ENCODE peak calls at places on chromosome 12, in six cellular contexts. A is HCT116, I is GM12878, K is K562, T is HepG2, Q is H1. M is an unnamed sample.

GRCh38 chr12:19273482-19274330 is 144.2 kb downstream of the PLEKHA5 start:
- DNase-seq in I (no peak), Q (no peak), A (peak), T (peak), K (peak), M (peak)

GRCh38 chr12:12592930-12593329 is 18.7 kb upstream of the CREBL2 start:
- DNase-seq in T (peak), I (no peak), A (no peak), Q (no peak), K (no peak), M (no peak)

GRCh38 chr12:68772714-68773113 is 26.7 kb downstream of the SLC35E3 start:
- DNase-seq in T (no peak), Q (no peak), A (no peak), I (peak), K (no peak), M (peak)

GRCh38 chr12:48069253-48069652 is 36.6 kb downstream of the SENP1 start:
- DNase-seq in T (no peak), K (no peak), I (no peak), Q (no peak), A (no peak), M (no peak)

GRCh38 chr12:97758102-97758501 is 295.5 kb downstream of the RMST start:
- DNase-seq in T (no peak), Q (no peak), K (no peak), I (no peak), A (no peak), M (no peak)

GRCh38 chr12:108638997-108639822 is 5.5 kb upstream of the SELPLG start:
- DNase-seq in I (no peak), T (no peak), K (no peak), A (no peak), Q (no peak), M (no peak)

GRCh38 chr12:93230311-93230689 is 147.4 kb upstream of the NUDT4 start:
- DNase-seq in I (no peak), A (no peak), Q (no peak), T (no peak), K (no peak), M (peak)

GRCh38 chr12:1930816-1931597 is 12.6 kb upstream of the CACNA2D4 start:
- DNase-seq in A (no peak), T (no peak), Q (no peak), K (no peak), I (no peak), M (no peak)

GRCh38 chr12:10408842-10409241 is 715 bp downstream of the KLRC4 start:
- DNase-seq in A (no peak), I (no peak), T (no peak), Q (no peak), K (no peak), M (no peak)

GRCh38 chr12:81859521-81859920 is 100.4 kb upstream of the PPFIA2 start:
- DNase-seq in Q (no peak), I (no peak), A (no peak), T (no peak), K (no peak), M (peak)

GRCh38 chr12:54033980-54034783 is 1.3 kb downstream of the HOXC5 start:
- DNase-seq in A (no peak), T (no peak), K (no peak), I (no peak), Q (no peak), M (no peak)
- H3K4me3 ChIP-seq in A (peak), T (no peak), K (no peak), I (peak), Q (no peak), M (no peak)

GRCh38 chr12:106583578-106584103 is 837 bp downstream of the RFX4 start:
- DNase-seq in T (no peak), Q (peak), I (no peak), K (no peak), A (no peak), M (no peak)

GRCh38 chr12:106585862-106586534 is 3.2 kb downstream of the RFX4 start:
- DNase-seq in T (no peak), A (no peak), Q (peak), I (no peak), K (no peak), M (no peak)

GRCh38 chr12:106584104-106585064 is 1.6 kb downstream of the RFX4 start:
- DNase-seq in A (no peak), I (no peak), K (no peak), Q (peak), T (no peak), M (no peak)

GRCh38 chr12:106586535-106586802 is 3.7 kb downstream of the RFX4 start:
- DNase-seq in K (no peak), Q (no peak), A (no peak), I (no peak), T (no peak), M (no peak)

DNA sequence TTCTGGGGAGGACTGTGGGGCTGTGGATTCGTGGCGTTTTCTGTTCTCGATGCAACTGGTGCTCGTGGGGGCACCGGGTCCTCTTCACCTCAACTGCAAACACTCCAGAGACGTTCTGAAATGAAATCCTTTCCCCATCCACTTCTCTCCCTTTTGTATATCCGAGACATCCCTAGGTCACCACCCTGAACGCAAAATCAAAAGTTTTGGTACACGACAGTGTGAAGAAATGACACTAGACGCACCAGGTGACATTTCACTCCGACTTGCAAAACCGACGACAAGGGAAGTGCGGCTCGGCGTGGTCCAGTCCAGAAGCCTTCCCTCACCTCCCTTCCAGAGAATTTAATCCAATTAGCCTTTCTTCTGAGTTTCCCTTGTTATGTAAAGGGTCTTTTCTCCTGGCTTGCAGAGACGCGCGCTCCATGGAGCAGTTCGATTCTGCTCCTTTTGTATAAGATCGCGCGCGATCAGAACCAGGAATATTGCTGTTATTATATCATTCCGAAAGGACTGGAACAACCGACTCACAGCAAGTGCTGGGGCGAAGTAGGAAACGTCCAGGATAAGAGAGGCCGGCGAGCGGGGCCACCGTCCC is 2.5 kb downstream of the RFX4 start:
- DNase-seq in T (no peak), A (no peak), Q (no peak), K (no peak), I (no peak), M (no peak)
- TF ChIP-seq EZH2 in T (no peak), A (no peak), Q (no peak), K (no peak), I (no peak), M (peak)

GRCh38 chr12:116381744-116382455 is 104.4 kb upstream of the MED13L start:
- DNase-seq in A (no peak), K (no peak), Q (peak), I (no peak), T (no peak), M (peak)
- TF ChIP-seq POLR2A in A (no peak), K (no peak), Q (no peak), I (no peak), T (no peak), M (no peak)

GRCh38 chr12:50924131-50924438 is 28.3 kb upstream of the HIGD1C start:
- DNase-seq in I (no peak), T (no peak), A (no peak), K (no peak), Q (no peak), M (no peak)

GRCh38 chr12:50925342-50925651 is 27.0 kb upstream of the HIGD1C start:
- DNase-seq in Q (no peak), A (no peak), T (no peak), K (peak), I (no peak), M (no peak)

GRCh38 chr12:50923361-50924130 is 28.8 kb upstream of the HIGD1C start:
- DNase-seq in Q (no peak), I (no peak), A (no peak), K (peak), T (no peak), M (peak)

GRCh38 chr12:50924439-50925341 is 27.7 kb upstream of the HIGD1C start:
- DNase-seq in A (peak), I (peak), T (peak), Q (peak), K (peak), M (peak)

GRCh38 chr12:50922820-50923219 is 29.5 kb upstream of the HIGD1C start:
- DNase-seq in K (no peak), I (no peak), A (no peak), T (no peak), Q (no peak), M (peak)
- H3K4me3 ChIP-seq in K (no peak), I (no peak), A (no peak), T (no peak), Q (no peak), M (no peak)

DNA sequence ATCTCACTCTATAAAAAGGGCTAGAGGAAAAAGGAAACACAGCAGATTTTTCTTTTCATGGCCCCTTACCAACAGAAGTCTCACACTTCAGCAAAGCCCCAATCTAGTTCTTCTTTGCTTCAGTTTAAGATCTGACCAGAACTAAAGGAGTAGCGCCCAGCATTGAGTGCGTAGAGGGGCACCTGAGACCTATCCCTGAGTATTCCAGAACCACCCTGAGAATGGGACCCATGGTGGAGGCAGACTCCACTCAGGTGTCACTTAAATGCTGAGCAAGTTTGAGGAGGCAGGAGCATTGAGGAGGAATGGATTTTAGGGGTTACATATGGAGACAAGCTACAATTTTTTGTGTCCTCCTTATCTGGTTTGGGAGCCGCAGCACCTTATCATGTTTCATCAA is 1.8 kb upstream of the HOXC11 start:
- DNase-seq in T (no peak), K (no peak), A (no peak), I (no peak), Q (no peak), M (no peak)
- TF ChIP-seq EZH2 in T (no peak), K (no peak), A (no peak), I (no peak), Q (no peak), M (no peak)

GRCh38 chr12:128905003-128905544 is 51.8 kb downstream of the GLT1D1 start:
- DNase-seq in K (no peak), I (no peak), A (no peak), T (peak), Q (no peak), M (no peak)
- TF ChIP-seq POLR2A in K (no peak), I (no peak), A (no peak), T (no peak), Q (no peak), M (no peak)

DNA sequence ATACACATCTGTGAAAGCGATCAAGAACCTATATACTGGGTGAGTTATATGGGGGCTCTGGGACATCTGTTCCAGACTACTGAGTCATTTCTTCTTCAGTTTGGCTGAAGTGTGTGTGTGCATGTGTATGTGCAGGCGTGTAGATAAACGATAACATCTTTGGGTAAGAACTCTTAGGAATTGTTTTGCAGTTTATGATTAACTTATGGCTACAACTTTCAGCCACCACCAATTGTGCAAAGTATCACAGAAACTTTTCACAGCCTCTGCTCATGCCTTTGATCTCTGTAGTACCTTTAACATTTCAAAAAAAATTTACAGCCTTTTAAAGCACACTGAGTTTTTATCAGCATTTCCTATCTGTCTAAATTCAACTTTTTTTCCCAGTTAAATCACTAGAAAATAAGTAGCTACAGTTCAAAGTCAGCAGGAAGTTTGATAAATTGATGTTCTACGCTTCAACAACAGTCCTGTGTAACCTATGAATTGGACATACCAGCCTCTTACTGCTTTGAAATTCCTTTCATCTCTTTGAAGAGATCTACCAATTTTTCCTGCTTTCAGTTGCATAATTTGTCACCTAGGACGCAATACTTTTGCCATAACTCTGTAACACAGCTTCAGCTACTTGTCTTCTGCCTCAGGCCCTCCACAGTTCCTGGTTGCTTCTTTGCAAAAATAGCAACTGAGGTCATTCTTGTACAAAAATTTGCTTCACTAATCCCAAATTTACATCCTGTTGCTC is 43.0 kb downstream of the PPM1H start:
- DNase-seq in T (peak), I (no peak), K (no peak), A (no peak), Q (no peak), M (no peak)
- H3K4me3 ChIP-seq in T (no peak), I (no peak), K (no peak), A (no peak), Q (no peak), M (no peak)

GRCh38 chr12:116880213-116880816 is 926 bp downstream of the HRK start:
- DNase-seq in K (no peak), T (no peak), Q (no peak), A (no peak), I (no peak), M (peak)
- TF ChIP-seq EZH2 in K (no peak), T (no peak), Q (peak), A (no peak), I (peak), M (no peak)

GRCh38 chr12:53170876-53171724 is 9.4 kb upstream of the ZNF740 start:
- DNase-seq in A (no peak), K (no peak), Q (no peak), T (no peak), I (no peak), M (no peak)

GRCh38 chr12:53172352-53172751 is 8.2 kb upstream of the ZNF740 start:
- DNase-seq in Q (no peak), T (no peak), K (no peak), A (no peak), I (no peak), M (no peak)

GRCh38 chr12:53169644-53170043 is 10.9 kb upstream of the ZNF740 start:
- DNase-seq in I (no peak), T (no peak), Q (peak), K (no peak), A (no peak), M (no peak)

GRCh38 chr12:53171725-53172329 is 8.7 kb upstream of the ZNF740 start:
- DNase-seq in Q (no peak), A (no peak), T (peak), K (peak), I (no peak), M (no peak)

GRCh38 chr12:53170245-53170644 is 10.3 kb upstream of the ZNF740 start:
- DNase-seq in T (no peak), K (no peak), I (no peak), Q (no peak), A (no peak), M (no peak)
- TF ChIP-seq POLR2A in T (no peak), K (no peak), I (no peak), Q (no peak), A (no peak), M (no peak)